ENCODE peak calls at places on chromosome 2, in four cellular contexts. One of them, this sample, is unnamed.

GRCh38 chr2:147688252-147688651 is 156.6 kb upstream of the ACVR2A start:
- DNase-seq in astrocyte of the spinal cord: no peak
- DNase-seq in pancreas: no peak
- DNase-seq in CD4-positive, alpha-beta T cell: no peak
- DNase-seq in this sample: no peak

GRCh38 chr2:122098301-122098700 is 342.9 kb downstream of the TSN start:
- DNase-seq in pancreas: no peak
- DNase-seq in CD4-positive, alpha-beta T cell: no peak
- DNase-seq in astrocyte of the spinal cord: no peak
- DNase-seq in this sample: no peak

GRCh38 chr2:16013571-16013970 is 73.2 kb downstream of the MYCN start:
- DNase-seq in pancreas: no peak
- DNase-seq in CD4-positive, alpha-beta T cell: no peak
- DNase-seq in astrocyte of the spinal cord: no peak
- DNase-seq in this sample: no peak

GRCh38 chr2:84676295-84676694 is 160.0 kb downstream of the DNAH6 start:
- DNase-seq in pancreas: no peak
- DNase-seq in astrocyte of the spinal cord: peak; percentile 11
- DNase-seq in CD4-positive, alpha-beta T cell: no peak
- DNase-seq in this sample: no peak

GRCh38 chr2:127941461-127941860 is 55.7 kb upstream of the AMMECR1L start:
- DNase-seq in pancreas: no peak
- DNase-seq in astrocyte of the spinal cord: no peak
- DNase-seq in CD4-positive, alpha-beta T cell: no peak
- DNase-seq in this sample: no peak

GRCh38 chr2:105576440-105577241 is 168.1 kb upstream of the NCK2 start:
- DNase-seq in astrocyte of the spinal cord: peak; percentile 48
- DNase-seq in pancreas: no peak
- DNase-seq in CD4-positive, alpha-beta T cell: no peak
- DNase-seq in this sample: no peak

GRCh38 chr2:134385195-134385594 is 131.3 kb downstream of the MGAT5 start:
- DNase-seq in CD4-positive, alpha-beta T cell: no peak
- DNase-seq in astrocyte of the spinal cord: no peak
- DNase-seq in pancreas: no peak
- DNase-seq in this sample: no peak

GRCh38 chr2:10861765-10862164 is 49.2 kb upstream of the PDIA6 start:
- DNase-seq in CD4-positive, alpha-beta T cell: no peak
- DNase-seq in pancreas: no peak
- DNase-seq in astrocyte of the spinal cord: no peak
- DNase-seq in this sample: no peak

GRCh38 chr2:105674859-105675541 is 69.7 kb upstream of the NCK2 start:
- DNase-seq in astrocyte of the spinal cord: no peak
- DNase-seq in pancreas: no peak
- DNase-seq in CD4-positive, alpha-beta T cell: no peak
- DNase-seq in this sample: no peak

GRCh38 chr2:161316686-161317085 is 8.5 kb downstream of the PSMD14 start:
- DNase-seq in CD4-positive, alpha-beta T cell: no peak
- DNase-seq in pancreas: no peak
- DNase-seq in astrocyte of the spinal cord: no peak
- DNase-seq in this sample: no peak

GRCh38 chr2:145687445-145688104 is 1167.7 kb upstream of the ZEB2 start:
- DNase-seq in pancreas: no peak
- DNase-seq in CD4-positive, alpha-beta T cell: no peak
- DNase-seq in astrocyte of the spinal cord: peak; percentile 30
- DNase-seq in this sample: no peak

GRCh38 chr2:64609229-64609994 is 44.3 kb downstream of the SERTAD2 start:
- DNase-seq in CD4-positive, alpha-beta T cell: peak; percentile 72
- DNase-seq in astrocyte of the spinal cord: no peak
- DNase-seq in pancreas: peak; percentile 91
- DNase-seq in this sample: peak; percentile 80

GRCh38 chr2:47065771-47066380 is 89.2 kb downstream of the STPG4 start:
- DNase-seq in CD4-positive, alpha-beta T cell: no peak
- DNase-seq in astrocyte of the spinal cord: peak; percentile 55
- DNase-seq in pancreas: no peak
- DNase-seq in this sample: no peak

GRCh38 chr2:175366814-175367213 is 185.3 kb upstream of the ATP5MC3 start:
- DNase-seq in CD4-positive, alpha-beta T cell: no peak
- DNase-seq in pancreas: no peak
- DNase-seq in astrocyte of the spinal cord: peak; percentile 48
- DNase-seq in this sample: no peak

GRCh38 chr2:101012706-101013181 is 10.7 kb downstream of the RPL31 start:
- DNase-seq in pancreas: no peak
- DNase-seq in astrocyte of the spinal cord: peak; percentile 44
- DNase-seq in CD4-positive, alpha-beta T cell: no peak
- DNase-seq in this sample: no peak

GRCh38 chr2:148244593-148245292 is 223.9 kb downstream of the MBD5 start:
- DNase-seq in astrocyte of the spinal cord: peak; percentile 48
- DNase-seq in pancreas: no peak
- DNase-seq in CD4-positive, alpha-beta T cell: no peak
- DNase-seq in this sample: no peak

GRCh38 chr2:232525796-232526195 is at the start of gene CHRND:
- DNase-seq in astrocyte of the spinal cord: no peak
- DNase-seq in pancreas: peak; percentile 73
- DNase-seq in CD4-positive, alpha-beta T cell: no peak
- DNase-seq in this sample: no peak

GRCh38 chr2:66428986-66429612 is 5.8 kb upstream of the MEIS1 start:
- DNase-seq in pancreas: no peak
- DNase-seq in astrocyte of the spinal cord: peak; percentile 73
- DNase-seq in CD4-positive, alpha-beta T cell: no peak
- DNase-seq in this sample: no peak

GRCh38 chr2:2619995-2620394 is 288.9 kb upstream of the MYT1L start:
- DNase-seq in pancreas: no peak
- DNase-seq in astrocyte of the spinal cord: no peak
- DNase-seq in CD4-positive, alpha-beta T cell: no peak
- DNase-seq in this sample: no peak

GRCh38 chr2:227016894-227017293 is 147.1 kb downstream of the COL4A4 start:
- DNase-seq in pancreas: no peak
- DNase-seq in astrocyte of the spinal cord: no peak
- DNase-seq in CD4-positive, alpha-beta T cell: no peak
- DNase-seq in this sample: no peak

GRCh38 chr2:19899853-19900525 is 1.8 kb downstream of the TTC32 start:
- DNase-seq in astrocyte of the spinal cord: no peak
- DNase-seq in CD4-positive, alpha-beta T cell: no peak
- DNase-seq in pancreas: no peak
- DNase-seq in this sample: no peak

GRCh38 chr2:88540346-88540745 is 86.9 kb downstream of the EIF2AK3 start:
- DNase-seq in CD4-positive, alpha-beta T cell: no peak
- DNase-seq in astrocyte of the spinal cord: no peak
- DNase-seq in pancreas: no peak
- DNase-seq in this sample: no peak

DNA sequence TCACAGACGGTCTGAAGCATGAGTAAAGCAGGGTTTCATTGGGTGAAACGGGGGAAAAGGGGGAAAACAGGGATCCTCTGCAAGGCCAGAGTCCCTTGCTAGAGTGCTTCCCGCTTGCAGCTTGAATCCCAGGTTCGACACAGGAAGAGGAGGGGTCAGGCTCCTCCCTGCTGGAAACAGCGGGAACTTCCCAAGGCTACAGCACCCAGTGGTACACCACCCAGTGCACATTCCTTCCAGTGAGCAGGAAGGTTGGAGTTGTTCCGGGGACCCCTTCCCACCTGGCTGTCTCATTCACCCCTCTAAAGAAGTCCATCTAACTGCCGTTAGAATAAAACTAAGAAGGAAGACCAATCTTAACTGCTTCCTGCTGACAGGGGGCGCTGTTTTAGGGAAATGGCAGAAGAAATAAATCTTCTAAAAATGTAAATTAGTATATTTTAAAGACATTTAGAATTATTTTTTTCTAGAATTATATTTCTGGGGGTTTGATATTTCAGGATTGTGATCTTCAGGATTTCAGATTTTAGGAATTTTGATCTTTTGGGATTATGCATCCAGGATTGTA is 230.9 kb downstream of the RBM43 start:
- DNase-seq in pancreas: no peak
- DNase-seq in astrocyte of the spinal cord: no peak
- DNase-seq in CD4-positive, alpha-beta T cell: no peak
- DNase-seq in this sample: no peak
- TF ChIP-seq CTCF in pancreas: no peak
- TF ChIP-seq CTCF in astrocyte of the spinal cord: peak; percentile 18
- TF ChIP-seq CTCF in CD4-positive, alpha-beta T cell: no peak
- TF ChIP-seq CTCF in this sample: no peak

DNA sequence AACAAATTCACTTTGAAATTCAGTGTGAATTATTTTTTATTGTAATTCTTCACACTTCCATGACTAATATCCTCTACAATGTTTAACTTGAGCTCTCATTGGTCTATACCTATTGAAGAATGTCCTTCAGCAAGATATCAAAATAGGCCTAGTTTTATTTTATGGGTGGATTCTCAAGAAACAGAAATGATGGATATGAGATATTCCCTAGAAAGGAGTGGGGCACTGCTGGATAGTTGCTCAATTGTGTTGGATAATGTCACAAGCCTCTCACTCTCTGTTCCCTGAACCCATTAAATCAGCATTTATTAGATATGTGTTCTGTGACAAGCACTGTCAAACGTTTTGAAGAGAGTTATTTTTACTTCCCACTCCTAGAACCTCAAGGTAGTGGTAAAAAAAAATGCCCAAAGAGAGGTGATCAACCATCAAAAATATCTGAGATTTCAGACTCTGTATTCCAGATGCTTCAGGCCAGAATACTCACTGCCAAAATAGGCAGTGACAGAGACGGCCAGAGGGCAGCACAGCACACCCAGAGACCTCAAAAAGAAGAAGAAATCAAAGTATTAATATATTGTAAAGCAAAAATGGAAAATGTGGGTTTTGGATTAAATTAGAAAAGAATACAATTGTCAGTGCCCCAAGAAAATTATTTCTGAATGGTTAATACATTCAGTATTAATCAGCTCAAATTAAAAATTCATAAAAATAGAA is 87.6 kb downstream of the TRIB2 start:
- DNase-seq in pancreas: no peak
- DNase-seq in CD4-positive, alpha-beta T cell: no peak
- DNase-seq in astrocyte of the spinal cord: no peak
- DNase-seq in this sample: no peak
- TF ChIP-seq CTCF in pancreas: no peak
- TF ChIP-seq CTCF in CD4-positive, alpha-beta T cell: no peak
- TF ChIP-seq CTCF in astrocyte of the spinal cord: no peak
- TF ChIP-seq CTCF in this sample: no peak

DNA sequence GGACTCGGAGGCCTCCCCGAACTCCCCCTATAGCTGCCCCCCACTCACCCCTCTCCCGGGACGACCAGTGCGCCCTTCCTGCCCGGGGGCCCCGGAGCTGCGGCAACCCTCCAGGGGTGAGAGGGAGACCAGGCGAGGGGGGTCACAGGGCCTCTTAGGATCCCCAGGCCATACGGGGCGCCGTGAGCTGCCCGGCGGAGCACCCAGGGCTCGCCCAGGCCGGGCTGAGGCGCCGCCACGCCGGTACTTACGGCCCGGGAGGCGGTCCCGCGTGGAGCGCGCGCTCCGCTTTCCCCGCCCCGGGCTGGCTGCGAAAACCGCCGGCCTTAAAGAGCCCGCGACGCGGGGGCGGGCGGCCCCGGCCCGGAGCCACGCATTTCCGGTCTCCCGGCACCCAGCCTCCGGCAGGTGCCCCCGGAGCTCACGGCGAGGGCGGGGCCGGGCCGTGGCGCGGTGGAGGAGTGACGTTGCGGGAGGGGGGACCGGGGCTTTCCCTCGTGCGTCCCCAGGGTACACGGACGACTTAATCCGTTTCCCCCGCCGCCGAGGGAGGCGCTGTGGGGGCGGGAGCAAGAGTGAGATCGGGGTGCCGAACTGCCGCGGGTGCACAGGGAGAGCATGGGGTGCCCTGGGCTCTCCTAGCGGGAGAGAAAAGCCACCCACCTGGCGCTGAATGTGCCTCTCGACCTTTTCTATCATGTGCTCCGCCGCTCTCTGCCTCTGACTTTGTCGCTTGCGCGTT is at the start of gene METTL21A:
- DNase-seq in pancreas: peak; percentile 95
- DNase-seq in astrocyte of the spinal cord: peak; percentile 90
- DNase-seq in CD4-positive, alpha-beta T cell: peak; percentile 97
- DNase-seq in this sample: peak; percentile 91
- TF ChIP-seq CTCF in pancreas: peak; percentile 8
- TF ChIP-seq CTCF in astrocyte of the spinal cord: peak; percentile 53
- TF ChIP-seq CTCF in CD4-positive, alpha-beta T cell: peak; percentile 68
- TF ChIP-seq CTCF in this sample: peak; percentile 62

GRCh38 chr2:135582383-135582782 is 51.1 kb downstream of the R3HDM1 start:
- DNase-seq in pancreas: no peak
- DNase-seq in CD4-positive, alpha-beta T cell: no peak
- DNase-seq in astrocyte of the spinal cord: no peak
- DNase-seq in this sample: no peak

GRCh38 chr2:135581282-135581681 is 50.0 kb downstream of the R3HDM1 start:
- DNase-seq in CD4-positive, alpha-beta T cell: no peak
- DNase-seq in pancreas: no peak
- DNase-seq in astrocyte of the spinal cord: no peak
- DNase-seq in this sample: no peak

GRCh38 chr2:135587958-135588357 is 56.7 kb downstream of the R3HDM1 start:
- DNase-seq in pancreas: no peak
- DNase-seq in astrocyte of the spinal cord: no peak
- DNase-seq in CD4-positive, alpha-beta T cell: no peak
- DNase-seq in this sample: no peak

GRCh38 chr2:135586148-135586547 is 54.9 kb downstream of the R3HDM1 start:
- DNase-seq in CD4-positive, alpha-beta T cell: no peak
- DNase-seq in pancreas: no peak
- DNase-seq in astrocyte of the spinal cord: no peak
- DNase-seq in this sample: no peak

GRCh38 chr2:135585586-135585985 is 54.3 kb downstream of the R3HDM1 start:
- DNase-seq in astrocyte of the spinal cord: no peak
- DNase-seq in CD4-positive, alpha-beta T cell: no peak
- DNase-seq in pancreas: no peak
- DNase-seq in this sample: no peak
- TF ChIP-seq CTCF in astrocyte of the spinal cord: no peak
- TF ChIP-seq CTCF in CD4-positive, alpha-beta T cell: no peak
- TF ChIP-seq CTCF in pancreas: no peak
- TF ChIP-seq CTCF in this sample: no peak

This sample was measured in natural killer cell.